ENCODE peak calls at places on chromosome 9, in ten cellular contexts. Z is RWPE1; E is cardiac muscle cell; V is heart left ventricle; Q is left ventricle myocardium inferior; B is naive thymus-derived CD4-positive, alpha-beta T cell; N is transverse colon; C is caudate nucleus; M is A673; S is right lobe of liver. A is an unnamed sample.

GRCh38 chr9:106897223-106897622 is 34.3 kb downstream of the ZNF462 start:
- DNase-seq in Z (no peak), E (peak), V (no peak), Q (no peak), B (no peak), N (no peak), C (no peak), M (no peak), S (no peak), A (no peak)

GRCh38 chr9:86406366-86406765 is 52.2 kb upstream of the TUT7 start:
- DNase-seq in Z (peak), E (peak), V (no peak), Q (no peak), B (no peak), N (no peak), C (no peak), M (no peak), S (no peak), A (no peak)

GRCh38 chr9:121852646-121853616 is 201.5 kb downstream of the DAB2IP start:
- DNase-seq in Z (no peak), E (peak), V (peak), Q (peak), B (no peak), N (no peak), C (no peak), M (no peak), S (no peak), A (no peak)

GRCh38 chr9:89903076-89903475 is 298.3 kb downstream of the GADD45G start:
- DNase-seq in Z (no peak), E (no peak), V (peak), Q (no peak), B (no peak), N (no peak), C (no peak), M (no peak), S (no peak), A (no peak)

GRCh38 chr9:75529463-75529862 is 361.0 kb upstream of the PCSK5 start:
- DNase-seq in Z (no peak), E (no peak), V (no peak), Q (no peak), B (no peak), N (no peak), C (no peak), M (no peak), S (no peak), A (no peak)

GRCh38 chr9:20941177-20941690 is 90.2 kb downstream of the HACD4 start:
- DNase-seq in Z (peak), E (peak), V (peak), Q (peak), B (peak), N (peak), C (no peak), M (peak), S (no peak), A (peak)

GRCh38 chr9:132486706-132487350 is 76.8 kb downstream of the CFAP77 start:
- DNase-seq in Z (no peak), E (no peak), V (no peak), Q (no peak), B (no peak), N (no peak), C (no peak), M (no peak), S (no peak), A (no peak)

GRCh38 chr9:87599901-87600610 is 102.4 kb downstream of the DAPK1 start:
- DNase-seq in Z (peak), E (peak), V (no peak), Q (no peak), B (no peak), N (no peak), C (no peak), M (peak), S (no peak), A (peak)

GRCh38 chr9:38294130-38294529 is 98.4 kb upstream of the ALDH1B1 start:
- DNase-seq in Z (no peak), E (no peak), V (no peak), Q (no peak), B (no peak), N (no peak), C (no peak), M (no peak), S (no peak), A (no peak)

GRCh38 chr9:126614455-126615248 is 924 bp downstream of the LMX1B start:
- DNase-seq in Z (no peak), E (no peak), V (no peak), Q (no peak), B (no peak), N (no peak), C (no peak), M (no peak), S (peak), A (no peak)

GRCh38 chr9:73079326-73079725 is 72.3 kb upstream of the ANXA1 start:
- DNase-seq in Z (peak), E (no peak), V (no peak), Q (no peak), B (no peak), N (no peak), C (no peak), M (no peak), S (no peak), A (no peak)

GRCh38 chr9:130432796-130433167 is 12.0 kb upstream of the ASS1 start:
- DNase-seq in Z (no peak), E (no peak), V (no peak), Q (no peak), B (no peak), N (no peak), C (no peak), M (no peak), S (peak), A (no peak)

GRCh38 chr9:133971121-133971951 is 20.8 kb downstream of the VAV2 start:
- DNase-seq in Z (no peak), E (no peak), V (peak), Q (no peak), B (no peak), N (no peak), C (no peak), M (no peak), S (peak), A (no peak)

GRCh38 chr9:133351526-133351907 is 3.5 kb downstream of the RPL7A start:
- DNase-seq in Z (no peak), E (no peak), V (no peak), Q (no peak), B (no peak), N (no peak), C (no peak), M (no peak), S (no peak), A (no peak)

GRCh38 chr9:94887721-94888120 is 161.2 kb downstream of the AOPEP start:
- DNase-seq in Z (no peak), E (no peak), V (no peak), Q (no peak), B (no peak), N (no peak), C (no peak), M (no peak), S (no peak), A (no peak)

GRCh38 chr9:11928871-11929321 is 764.3 kb upstream of the TYRP1 start:
- DNase-seq in Z (no peak), E (no peak), V (no peak), Q (no peak), B (no peak), N (no peak), C (no peak), M (no peak), S (no peak), A (no peak)

GRCh38 chr9:20754556-20754955 is 70.5 kb downstream of the FOCAD start:
- DNase-seq in Z (no peak), E (peak), V (no peak), Q (no peak), B (no peak), N (no peak), C (no peak), M (no peak), S (no peak), A (no peak)

GRCh38 chr9:87350915-87351314 is 146.8 kb upstream of the DAPK1 start:
- DNase-seq in Z (no peak), E (peak), V (no peak), Q (no peak), B (no peak), N (no peak), C (no peak), M (no peak), S (no peak), A (no peak)

GRCh38 chr9:115328677-115329076 is 210.7 kb upstream of the TNC start:
- DNase-seq in Z (no peak), E (no peak), V (no peak), Q (no peak), B (no peak), N (no peak), C (no peak), M (no peak), S (no peak), A (no peak)
- H3K27ac ChIP-seq in Z (no peak), E (no peak), V (no peak), Q (no peak), B (no peak), N (no peak), C (no peak), M (no peak), S (no peak), A (no peak)

DNA sequence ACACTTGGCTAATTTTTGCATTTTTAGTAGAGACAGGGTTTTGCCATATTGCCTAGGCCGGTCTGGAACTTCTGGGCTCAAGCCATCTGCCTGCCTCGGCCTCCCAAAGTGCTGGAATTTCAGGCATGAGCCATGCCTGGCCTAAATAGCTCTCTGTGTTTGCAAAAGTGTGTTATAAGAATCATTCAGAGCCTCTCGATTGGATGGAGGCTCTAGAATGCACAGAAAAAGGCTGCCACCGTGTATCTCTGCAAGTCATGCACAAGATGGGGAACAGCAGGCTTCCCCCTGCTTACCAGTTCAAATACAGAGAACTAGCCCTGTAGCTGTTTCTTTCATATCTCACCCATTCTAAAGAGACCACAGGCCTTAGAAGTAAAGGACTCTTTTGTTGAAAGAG is 28.3 kb downstream of the FXN start:
- DNase-seq in Z (no peak), E (no peak), V (no peak), Q (no peak), B (no peak), N (no peak), C (no peak), M (no peak), S (no peak), A (no peak)
- H3K27ac ChIP-seq in Z (no peak), E (no peak), V (no peak), Q (peak), B (no peak), N (no peak), C (no peak), M (no peak), S (no peak), A (no peak)

DNA sequence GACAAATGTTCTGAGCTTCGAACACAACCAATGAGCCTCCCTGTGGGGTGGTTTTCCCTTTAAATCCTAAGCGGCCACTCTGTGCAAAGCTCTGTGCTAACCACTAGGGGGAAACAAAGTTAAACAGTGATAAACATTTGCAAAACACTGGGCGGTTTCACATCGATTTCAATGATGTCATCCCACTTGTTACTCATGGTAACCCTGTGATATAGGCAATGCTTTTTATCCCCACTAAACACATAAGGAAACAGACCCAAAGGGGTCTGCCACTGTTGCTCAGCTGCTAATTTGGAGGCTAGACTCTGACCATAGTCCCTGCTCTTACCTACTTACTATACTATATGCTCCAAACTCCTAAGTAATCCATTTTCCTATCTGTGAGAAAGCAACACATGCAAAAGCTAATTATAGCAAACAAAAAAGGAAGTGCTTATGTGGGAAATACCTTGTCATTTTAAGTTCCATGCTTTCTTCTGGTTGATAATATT is 57.3 kb downstream of the PTPN3 start:
- DNase-seq in Z (peak), E (peak), V (no peak), Q (no peak), B (no peak), N (peak), C (no peak), M (peak), S (no peak), A (peak)
- H3K27ac ChIP-seq in Z (no peak), E (no peak), V (no peak), Q (no peak), B (no peak), N (no peak), C (no peak), M (no peak), S (peak), A (peak)

GRCh38 chr9:107973451-107973850 is 483.9 kb upstream of the KLF4 start:
- DNase-seq in Z (no peak), E (no peak), V (no peak), Q (no peak), B (no peak), N (no peak), C (no peak), M (no peak), S (no peak), A (no peak)
- H3K27ac ChIP-seq in Z (no peak), E (no peak), V (no peak), Q (no peak), B (no peak), N (no peak), C (no peak), M (no peak), S (no peak), A (no peak)

GRCh38 chr9:34459356-34459755 is 751 bp downstream of the DNAI1 start:
- DNase-seq in Z (no peak), E (no peak), V (no peak), Q (no peak), B (no peak), N (no peak), C (no peak), M (no peak), S (no peak), A (no peak)

GRCh38 chr9:34457266-34458012 is 931 bp downstream of the FAM219A start:
- DNase-seq in Z (peak), E (peak), V (peak), Q (peak), B (peak), N (peak), C (peak), M (peak), S (peak), A (peak)

GRCh38 chr9:34458967-34459355 is 356 bp downstream of the DNAI1 start:
- DNase-seq in Z (no peak), E (no peak), V (no peak), Q (no peak), B (no peak), N (no peak), C (no peak), M (no peak), S (no peak), A (no peak)

GRCh38 chr9:34456746-34457145 is 1.6 kb downstream of the FAM219A start:
- DNase-seq in Z (no peak), E (no peak), V (no peak), Q (no peak), B (no peak), N (no peak), C (no peak), M (no peak), S (no peak), A (no peak)

GRCh38 chr9:34458013-34458966 is at the start of the genes DNAI1 and FAM219A:
- DNase-seq in Z (peak), E (peak), V (peak), Q (peak), B (peak), N (peak), C (peak), M (peak), S (peak), A (peak)
- H3K27ac ChIP-seq in Z (peak), E (peak), V (peak), Q (peak), B (peak), N (peak), C (peak), M (peak), S (peak), A (peak)

DNA sequence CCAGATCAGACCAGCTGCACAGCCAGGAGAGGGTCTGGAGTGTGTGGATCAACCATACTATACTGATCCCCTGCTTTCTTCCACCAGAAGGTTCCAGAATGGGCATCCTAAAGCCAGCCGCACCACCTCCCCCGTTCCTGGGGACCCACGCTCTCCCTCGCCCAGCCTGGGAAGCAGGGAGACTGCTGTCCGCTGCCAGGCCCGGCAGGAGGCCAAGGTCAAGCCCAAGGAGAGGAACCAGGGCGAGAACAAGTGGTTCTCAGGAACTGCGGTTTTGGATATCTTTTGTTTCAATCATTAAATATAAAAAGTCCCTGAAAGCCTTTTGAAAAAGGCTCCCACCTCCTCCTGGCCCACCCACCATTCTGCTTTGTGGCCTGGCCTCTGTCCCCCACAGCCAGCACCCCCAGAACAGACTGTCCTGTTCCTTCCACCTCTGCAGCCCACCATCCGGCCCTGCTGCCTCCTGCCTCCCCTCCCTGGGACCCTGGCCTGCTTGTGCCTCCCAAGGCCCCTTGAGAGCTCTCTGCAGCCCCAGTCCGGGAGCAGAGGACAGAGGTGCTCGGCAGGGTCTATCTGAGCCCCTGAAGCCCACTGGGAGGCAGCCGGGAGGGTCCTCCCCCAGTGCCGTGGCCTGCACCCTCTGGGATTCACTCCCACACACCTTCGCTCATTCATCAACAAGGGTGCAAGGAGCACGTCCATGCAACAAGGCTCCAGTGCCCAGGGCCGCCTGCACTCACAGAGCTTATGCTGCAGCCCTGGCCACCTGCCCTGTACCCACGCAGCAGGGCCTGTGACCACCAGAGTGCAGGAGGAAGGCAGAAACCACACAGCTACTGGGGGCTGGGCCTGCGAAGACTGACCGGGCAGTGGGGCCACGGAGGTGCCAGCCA is 579 bp upstream of the LCN6 start:
- DNase-seq in Z (no peak), E (no peak), V (peak), Q (peak), B (no peak), N (no peak), C (no peak), M (no peak), S (no peak), A (no peak)
- H3K27ac ChIP-seq in Z (no peak), E (no peak), V (peak), Q (peak), B (no peak), N (no peak), C (peak), M (no peak), S (no peak), A (no peak)

GRCh38 chr9:3931996-3932906 is 367.6 kb downstream of the GLIS3 start:
- DNase-seq in Z (no peak), E (peak), V (no peak), Q (no peak), B (no peak), N (no peak), C (no peak), M (no peak), S (no peak), A (no peak)

GRCh38 chr9:3941758-3942157 is 358.1 kb downstream of the GLIS3 start:
- DNase-seq in Z (no peak), E (no peak), V (no peak), Q (no peak), B (no peak), N (no peak), C (no peak), M (no peak), S (no peak), A (no peak)

GRCh38 chr9:3931058-3931457 is 368.8 kb downstream of the GLIS3 start:
- DNase-seq in Z (no peak), E (no peak), V (no peak), Q (no peak), B (no peak), N (no peak), C (no peak), M (no peak), S (no peak), A (no peak)

GRCh38 chr9:3939820-3940219 is 360.0 kb downstream of the GLIS3 start:
- DNase-seq in Z (peak), E (no peak), V (no peak), Q (no peak), B (no peak), N (no peak), C (no peak), M (no peak), S (no peak), A (no peak)

DNA sequence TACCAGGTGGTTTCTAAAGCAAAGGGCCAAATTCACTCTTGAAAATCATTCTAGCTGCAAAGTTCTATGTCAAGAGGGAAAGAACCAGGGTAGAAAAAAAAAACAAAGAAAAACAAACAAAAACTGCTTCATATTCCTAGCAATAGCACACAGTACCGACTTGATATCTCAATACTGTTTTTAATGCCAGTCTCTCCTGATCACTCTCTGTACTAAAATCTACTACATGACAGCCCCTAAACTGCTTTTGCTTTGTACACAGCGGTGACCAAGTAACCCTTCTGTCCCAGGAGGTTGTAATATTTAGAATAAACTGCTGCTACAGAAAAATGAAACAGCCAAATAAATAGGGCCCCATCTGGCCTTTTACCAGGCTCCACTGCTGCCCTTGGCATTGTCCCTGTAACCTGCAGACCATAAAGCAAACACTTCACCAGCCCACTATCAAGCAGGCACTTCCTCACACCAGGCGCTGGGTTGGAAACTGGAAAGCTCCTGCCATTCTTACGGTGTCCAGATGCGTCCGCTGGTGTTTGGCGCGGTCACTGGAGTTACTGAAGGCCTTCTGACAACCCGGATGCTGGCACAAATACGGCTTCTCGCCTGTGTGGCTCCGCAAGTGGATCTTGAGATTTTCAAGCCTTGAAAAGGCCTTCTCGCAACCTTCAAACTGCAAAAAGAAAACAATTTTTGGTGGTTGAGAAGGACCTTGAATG is 363.2 kb downstream of the GLIS3 start:
- DNase-seq in Z (no peak), E (peak), V (peak), Q (peak), B (no peak), N (no peak), C (no peak), M (no peak), S (no peak), A (no peak)
- H3K27ac ChIP-seq in Z (no peak), E (no peak), V (no peak), Q (peak), B (no peak), N (no peak), C (no peak), M (no peak), S (no peak), A (no peak)

GRCh38 chr9:92989561-92989960 is 42.2 kb downstream of the FGD3 start:
- DNase-seq in Z (no peak), E (no peak), V (no peak), Q (no peak), B (no peak), N (no peak), C (no peak), M (no peak), S (no peak), A (no peak)

GRCh38 chr9:92988215-92988731 is 41.0 kb downstream of the FGD3 start:
- DNase-seq in Z (peak), E (no peak), V (no peak), Q (no peak), B (no peak), N (no peak), C (no peak), M (no peak), S (no peak), A (no peak)

GRCh38 chr9:92983984-92984589 is 36.8 kb downstream of the FGD3 start:
- DNase-seq in Z (no peak), E (no peak), V (no peak), Q (no peak), B (no peak), N (no peak), C (no peak), M (no peak), S (no peak), A (no peak)

GRCh38 chr9:92984976-92985375 is 37.7 kb downstream of the FGD3 start:
- DNase-seq in Z (no peak), E (no peak), V (no peak), Q (no peak), B (no peak), N (no peak), C (no peak), M (no peak), S (no peak), A (no peak)

GRCh38 chr9:92986175-92987110 is 39.1 kb downstream of the FGD3 start:
- DNase-seq in Z (no peak), E (peak), V (no peak), Q (no peak), B (no peak), N (no peak), C (no peak), M (peak), S (no peak), A (peak)
- H3K27ac ChIP-seq in Z (no peak), E (no peak), V (no peak), Q (no peak), B (peak), N (no peak), C (no peak), M (no peak), S (no peak), A (no peak)